ENCODE peak calls at places on chromosomes 11 and 22, in four cellular contexts. L, G, Q and S are unnamed samples.
A peak's percentile ranks its signal among the peaks of the same experiment; 100 is the strongest.

GRCh38 chr22:17368727-17369552 is at the start of gene CECR2:
- DNase-seq in G (peak; percentile 61), Q (no peak), L (peak; percentile 52), S (no peak)

GRCh38 chr11:85889676-85890579 is 34.7 kb downstream of the CCDC83 start:
- DNase-seq in G (no peak), L (no peak), Q (peak; percentile 79), S (no peak)

GRCh38 chr22:29609139-29609538 is 5.7 kb downstream of the NF2 start:
- DNase-seq in Q (no peak), L (no peak), G (no peak), S (no peak)

GRCh38 chr11:122137081-122137793 is 21.2 kb upstream of the BLID start:
- DNase-seq in Q (peak; percentile 96), G (no peak), L (no peak), S (no peak)

GRCh38 chr22:32596471-32596870 is 121.9 kb downstream of the FBXO7 start:
- DNase-seq in G (no peak), Q (no peak), L (no peak), S (no peak)

GRCh38 chr11:94557992-94558391 is 9.2 kb upstream of the PIWIL4 start:
- DNase-seq in Q (peak; percentile 49), G (no peak), L (no peak), S (no peak)

GRCh38 chr22:31893460-31893859 is 50.9 kb upstream of the YWHAH start:
- DNase-seq in G (no peak), L (no peak), Q (no peak), S (no peak)

GRCh38 chr22:43002198-43002577 is 12.8 kb downstream of the PACSIN2 start:
- DNase-seq in G (no peak), Q (peak; percentile 91), L (no peak), S (no peak)

GRCh38 chr11:58059011-58059358 is 28.2 kb downstream of the OR6Q1 start:
- DNase-seq in Q (peak; percentile 92), L (peak; percentile 40), G (no peak), S (no peak)

GRCh38 chr11:102254047-102254446 is 63.2 kb upstream of the BIRC3 start:
- DNase-seq in G (no peak), L (no peak), Q (no peak), S (no peak)

GRCh38 chr11:495537-495931 is 11.5 kb downstream of the RNH1 start:
- DNase-seq in G (no peak), Q (peak; percentile 51), L (no peak), S (no peak)

GRCh38 chr11:10443152-10443551 is 11.9 kb upstream of the AMPD3 start:
- DNase-seq in Q (peak; percentile 16), G (no peak), L (no peak), S (no peak)

GRCh38 chr22:32561163-32561562 is 86.6 kb downstream of the FBXO7 start:
- DNase-seq in L (no peak), Q (no peak), G (no peak), S (peak; percentile 23)

GRCh38 chr11:7673724-7674434 is 579 bp upstream of the CYB5R2 start:
- DNase-seq in Q (no peak), L (peak; percentile 28), G (no peak), S (peak; percentile 25)

GRCh38 chr22:36036167-36036624 is 7.6 kb upstream of the RBFOX2 start:
- DNase-seq in Q (no peak), L (no peak), G (no peak), S (no peak)

GRCh38 chr22:28582806-28583205 is 96.8 kb downstream of the TTC28 start:
- DNase-seq in L (no peak), Q (peak; percentile 81), G (no peak), S (no peak)

GRCh38 chr22:26035523-26035922 is 133.7 kb upstream of the SEZ6L start:
- DNase-seq in Q (no peak), L (no peak), G (no peak), S (no peak)

GRCh38 chr11:63592975-63593395 is 21.2 kb downstream of the PLAAT3 start:
- DNase-seq in L (no peak), Q (peak; percentile 44), G (no peak), S (peak; percentile 63)

GRCh38 chr22:42688241-42688913 is 32.3 kb downstream of the A4GALT start:
- DNase-seq in G (peak; percentile 97), L (peak; percentile 86), Q (peak; percentile 93), S (no peak)

GRCh38 chr11:68750197-68750987 is 928 bp downstream of the TESMIN start:
- DNase-seq in Q (no peak), G (no peak), L (no peak), S (no peak)

GRCh38 chr11:68468217-68468828 is 7.8 kb downstream of the PPP6R3 start:
- DNase-seq in Q (no peak), L (no peak), G (no peak), S (no peak)

GRCh38 chr22:46539169-46539568 is 1.7 kb upstream of the CELSR1 start:
- DNase-seq in G (no peak), Q (no peak), L (no peak), S (no peak)

GRCh38 chr22:46536559-46537220 is 730 bp downstream of the CELSR1 start:
- DNase-seq in Q (no peak), L (no peak), G (no peak), S (no peak)

GRCh38 chr22:46538816-46539163 is 1.4 kb upstream of the CELSR1 start:
- DNase-seq in G (no peak), Q (peak; percentile 63), L (no peak), S (no peak)

GRCh38 chr22:46537221-46537945 is at the start of gene CELSR1:
- DNase-seq in G (no peak), L (no peak), Q (peak; percentile 11), S (no peak)

GRCh38 chr22:46537946-46538815 is 761 bp upstream of the CELSR1 start:
- DNase-seq in Q (peak; percentile 27), L (no peak), G (no peak), S (no peak)
- TF ChIP-seq CTCF in Q (no peak), L (no peak), G (no peak), S (no peak)

DNA sequence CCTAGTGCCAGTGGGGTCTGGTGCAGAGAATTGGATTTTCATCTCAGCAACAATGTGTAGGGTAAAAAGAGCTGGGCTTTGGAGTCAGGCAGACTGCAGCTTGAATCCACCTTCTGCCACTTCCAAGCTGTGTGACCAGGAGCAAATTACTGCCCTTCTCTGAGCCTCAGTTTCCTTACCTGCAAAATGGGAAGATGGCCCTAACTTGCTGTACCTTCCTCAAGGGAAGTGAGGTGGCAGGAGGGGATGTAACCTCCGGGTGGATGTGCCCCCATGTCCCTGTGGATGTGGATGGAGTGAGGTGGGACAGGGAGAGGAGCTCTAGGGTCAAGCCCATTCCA is 90.9 kb downstream of the CACNA1I start:
- DNase-seq in Q (no peak), G (no peak), L (no peak), S (no peak)
- H3K4me3 ChIP-seq in Q (no peak overlapping the region), G (no peak overlapping the region), L (no peak overlapping the region), S (no peak overlapping the region)

DNA sequence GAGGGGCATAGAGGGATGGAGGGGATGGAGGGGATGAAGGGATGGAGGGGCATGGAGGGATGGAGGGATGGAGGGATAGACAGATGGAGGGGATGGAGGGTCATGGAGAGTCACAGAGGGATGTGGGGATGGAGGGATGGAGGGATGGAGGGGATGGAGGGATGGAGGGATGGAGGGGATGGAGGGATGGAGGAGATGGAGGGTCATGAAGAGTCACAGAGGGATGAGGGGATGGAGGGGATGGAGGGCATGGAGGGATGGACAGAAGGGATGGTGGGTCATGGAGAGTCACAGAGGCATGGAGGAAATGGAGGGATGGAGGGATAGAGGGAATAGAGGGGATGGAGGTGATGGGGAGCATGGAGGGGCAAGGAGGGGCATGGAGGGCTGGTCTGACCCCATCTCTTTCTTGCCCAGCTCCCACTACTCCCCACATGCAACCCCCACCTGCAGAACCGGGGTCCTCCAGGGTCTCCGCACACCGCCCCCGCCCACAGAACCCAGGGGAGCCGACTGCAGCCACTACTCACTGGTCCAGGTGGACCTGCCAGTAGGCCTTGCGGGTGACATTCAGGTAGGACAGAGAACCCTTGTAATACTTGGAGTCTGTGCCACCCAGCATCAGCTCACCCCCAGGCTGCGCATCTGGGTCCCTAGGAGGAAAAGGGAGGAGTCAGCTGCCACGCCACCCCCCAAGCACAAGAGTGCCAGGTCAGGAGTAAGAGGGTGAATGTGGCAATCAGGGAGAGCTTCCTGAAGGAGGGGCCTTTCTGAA is 4.2 kb upstream of the IFITM10 start:
- DNase-seq in Q (no peak), L (no peak), G (no peak), S (no peak)
- H3K36me3 ChIP-seq in Q (peaks cover 40% of the 10 kb centered on the region), L (peaks cover 17% of the 10 kb centered on the region), G (peaks cover 61% of the 10 kb centered on the region), S (no peaks in the 10 kb centered on the region)

DNA sequence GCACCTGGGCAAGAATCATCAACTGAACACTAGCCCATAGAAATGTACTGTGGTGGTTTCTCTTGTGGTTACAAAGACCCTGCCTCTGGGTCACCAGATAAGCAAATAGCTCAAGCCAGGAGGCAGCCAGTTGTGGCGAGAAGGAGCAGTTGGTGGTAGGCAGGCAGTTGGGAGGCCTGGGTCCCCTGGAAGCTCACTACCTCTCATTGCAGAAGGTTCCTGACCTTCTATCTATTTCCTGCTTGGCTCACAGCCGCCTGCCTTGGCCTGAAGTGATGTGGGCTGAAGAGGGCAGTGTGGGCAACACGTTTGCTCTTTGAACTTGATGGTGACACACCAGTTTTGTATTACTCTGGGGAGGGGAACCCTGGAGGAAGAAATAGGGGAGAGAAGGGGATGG is 34.7 kb downstream of the NECTIN1 start:
- DNase-seq in L (peak; percentile 66), G (no peak), Q (no peak), S (peak; percentile 85)
- TF ChIP-seq CTCF in L (peak; percentile 49), G (no peak), Q (no peak), S (peak; percentile 37)

DNA sequence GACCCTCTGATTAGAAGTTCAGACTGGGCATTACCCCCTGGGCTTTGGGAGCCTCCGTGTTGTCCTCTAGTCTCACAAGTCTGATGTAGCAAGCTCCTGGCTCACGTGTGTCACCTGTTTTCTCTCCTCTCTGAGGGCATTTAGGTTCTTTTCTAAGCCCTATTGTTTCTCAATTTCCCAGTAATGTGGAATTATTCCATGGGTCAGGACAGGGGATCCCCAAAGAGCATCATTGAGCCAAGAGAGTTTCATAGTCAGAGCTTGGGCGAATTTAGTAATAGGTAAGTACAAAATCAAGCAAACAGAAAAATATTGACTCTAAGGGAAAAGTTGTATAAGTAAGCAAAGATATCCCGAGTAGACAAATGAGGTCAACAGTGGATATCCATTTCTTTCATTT is 57.3 kb downstream of the PPP6R2 start:
- DNase-seq in Q (no peak), G (no peak), L (no peak), S (no peak)
- H3K4me3 ChIP-seq in Q (no peak overlapping the region), G (no peak overlapping the region), L (no peak overlapping the region), S (no peak overlapping the region)

DNA sequence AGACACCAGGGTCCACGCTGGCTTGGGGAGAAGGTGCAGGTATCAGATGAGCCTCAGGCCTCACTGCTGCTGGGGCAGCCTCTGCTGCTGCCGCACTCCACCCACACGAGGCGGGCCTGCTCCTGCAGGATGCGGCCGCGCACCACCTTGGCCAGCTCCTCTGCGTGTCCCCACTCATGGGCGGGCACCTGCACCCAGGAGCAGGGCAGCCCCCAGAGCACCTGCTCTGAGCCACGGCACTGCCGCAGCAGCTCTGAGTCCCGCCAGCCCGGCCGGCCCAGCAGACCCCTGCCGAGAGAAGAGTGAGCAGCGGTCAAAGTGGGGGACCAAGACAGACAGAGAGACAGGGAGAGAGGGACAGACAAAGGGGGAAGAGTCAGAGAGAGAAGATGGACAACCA is 4.9 kb upstream of the MFNG start:
- DNase-seq in L (no peak), Q (no peak), G (no peak), S (no peak)
- H3K36me3 ChIP-seq in L (no peaks in the 10 kb centered on the region), Q (peaks cover 2% of the 10 kb centered on the region), G (no peaks in the 10 kb centered on the region), S (peaks cover 55% of the 10 kb centered on the region)

DNA sequence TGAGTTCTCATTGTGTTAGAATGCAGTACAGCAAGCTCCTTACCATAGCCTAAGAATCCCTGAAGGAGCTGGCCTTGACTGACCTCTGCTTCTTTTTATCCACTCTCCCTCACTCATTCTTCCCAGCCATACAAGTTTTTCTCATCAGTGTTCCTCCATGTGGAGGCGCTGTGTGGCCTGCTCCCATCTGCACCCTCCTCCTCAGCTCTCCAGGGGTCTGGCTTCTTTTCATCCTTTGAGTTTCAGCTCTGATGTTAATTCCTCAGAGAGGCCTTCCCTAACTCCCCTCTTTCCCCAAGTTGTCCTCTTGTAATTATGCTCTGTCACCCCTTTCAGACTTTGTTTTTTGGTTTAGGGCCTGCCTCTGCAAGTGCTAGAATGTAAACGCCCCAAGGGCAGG is 144.8 kb downstream of the WNT7B start:
- DNase-seq in G (no peak), Q (no peak), L (no peak), S (no peak)
- TF ChIP-seq CTCF in G (no peak), Q (peak; percentile 9), L (no peak), S (no peak)